ENCODE peak calls at places on chromosomes 6 and 20, in seven cellular contexts. O, F, C, Y, A, P and H are unnamed samples.
A peak's percentile ranks its signal among the peaks of the same experiment; 100 is the strongest.

GRCh38 chr6:83490177-83490576 is 22.2 kb upstream of the PRSS35 start:
- DNase-seq in F (no peak), P (no peak), O (no peak), C (no peak), Y (no peak), A (no peak), H (no peak)

GRCh38 chr6:25094726-25095125 is 159.0 kb upstream of the RIPOR2 start:
- DNase-seq in P (no peak), F (no peak), C (no peak), O (no peak), Y (no peak), A (no peak), H (no peak)

GRCh38 chr6:52981215-52981910 is 13.7 kb downstream of the GSTA4 start:
- DNase-seq in A (no peak), F (no peak), P (no peak), C (no peak), O (no peak), Y (no peak), H (no peak)

GRCh38 chr6:136501514-136501913 is 48.7 kb downstream of the MAP7 start:
- DNase-seq in Y (no peak), O (no peak), P (no peak), C (no peak), A (no peak), F (no peak), H (no peak)

GRCh38 chr20:62887147-62887859 is 25.7 kb upstream of the TCFL5 start:
- DNase-seq in C (peak; percentile 52), O (peak; percentile 97), F (no peak), A (peak; percentile 65), Y (peak; percentile 39), P (peak; percentile 30), H (peak; percentile 33)

GRCh38 chr6:31057426-31058003 is 47.2 kb downstream of the MUC22 start:
- DNase-seq in C (no peak), P (no peak), Y (peak; percentile 73), A (no peak), F (no peak), O (peak; percentile 20), H (no peak)

GRCh38 chr6:39197521-39198500 is 31.5 kb downstream of the KCNK5 start:
- DNase-seq in F (peak; percentile 50), O (no peak), Y (no peak), P (no peak), C (no peak), A (no peak), H (no peak)

GRCh38 chr20:63574156-63574828 is at the start of gene HELZ2:
- DNase-seq in P (peak; percentile 69), F (peak; percentile 63), A (peak; percentile 84), C (peak; percentile 79), O (no peak), Y (peak; percentile 58), H (peak; percentile 58)

GRCh38 chr6:127515234-127515793 is 3.8 kb downstream of the MTCL3 start:
- DNase-seq in O (no peak), P (peak; percentile 7), C (no peak), F (peak; percentile 1), Y (no peak), A (no peak), H (no peak)

GRCh38 chr6:11796819-11797218 is 18.2 kb upstream of the ADTRP start:
- DNase-seq in C (no peak), Y (no peak), O (no peak), P (no peak), A (no peak), F (no peak), H (no peak)

GRCh38 chr6:27145731-27146455 is 101.6 kb upstream of the PRSS16 start:
- DNase-seq in F (peak; percentile 75), A (peak; percentile 61), Y (peak; percentile 84), P (peak; percentile 84), O (peak; percentile 90), C (peak; percentile 43), H (peak; percentile 45)

GRCh38 chr20:10263385-10264165 is 44.9 kb downstream of the SNAP25 start:
- DNase-seq in O (no peak), F (no peak), Y (no peak), A (no peak), P (no peak), C (no peak), H (no peak)

GRCh38 chr6:16058188-16058780 is 70.6 kb upstream of the MYLIP start:
- DNase-seq in F (no peak), A (no peak), O (no peak), Y (no peak), C (no peak), P (no peak), H (no peak)

GRCh38 chr6:21885532-21886089 is 292.1 kb downstream of the SOX4 start:
- DNase-seq in C (peak; percentile 16), Y (peak; percentile 20), P (no peak), A (peak; percentile 58), F (no peak), O (peak; percentile 25), H (no peak)

GRCh38 chr20:24619212-24619611 is 149.8 kb downstream of the SYNDIG1 start:
- DNase-seq in P (no peak), O (no peak), F (no peak), C (no peak), A (no peak), Y (no peak), H (no peak)

GRCh38 chr6:43848992-43849391 is 79.0 kb downstream of the VEGFA start:
- DNase-seq in P (no peak), F (no peak), Y (no peak), O (no peak), A (no peak), C (no peak), H (no peak)

GRCh38 chr6:158861686-158862381 is 42.7 kb upstream of the EZR start:
- DNase-seq in Y (peak; percentile 44), O (no peak), A (no peak), P (no peak), C (no peak), F (no peak), H (no peak)

GRCh38 chr20:32621071-32621913 is 36.2 kb upstream of the NOL4L start:
- DNase-seq in C (no peak), O (no peak), F (no peak), P (no peak), Y (no peak), A (no peak), H (no peak)

GRCh38 chr6:170532867-170533488 is 20.1 kb downstream of the PSMB1 start:
- DNase-seq in O (no peak), F (no peak), A (no peak), P (no peak), C (no peak), Y (peak; percentile 12), H (no peak)

GRCh38 chr20:52302736-52303135 is 111.2 kb upstream of the ZFP64 start:
- DNase-seq in A (no peak), P (no peak), F (no peak), Y (no peak), O (no peak), C (no peak), H (no peak)

GRCh38 chr20:18902181-18902725 is 88.7 kb downstream of the SCP2D1 start:
- DNase-seq in C (no peak), P (no peak), O (no peak), F (no peak), A (no peak), Y (peak; percentile 48), H (no peak)

GRCh38 chr20:32289661-32290431 is 12.4 kb downstream of the KIF3B start:
- DNase-seq in O (no peak), P (no peak), F (no peak), A (no peak), C (no peak), Y (no peak), H (no peak)

GRCh38 chr6:106461084-106461483 is 100.6 kb downstream of the CRYBG1 start:
- DNase-seq in F (no peak), O (no peak), C (no peak), Y (no peak), P (no peak), A (no peak), H (no peak)

GRCh38 chr20:8082025-8082424 is 50.0 kb upstream of the PLCB1 start:
- DNase-seq in O (no peak), C (no peak), A (no peak), Y (peak; percentile 48), F (no peak), P (no peak), H (no peak)

GRCh38 chr6:70622426-70622825 is 45.3 kb upstream of the SMAP1 start:
- DNase-seq in P (no peak), A (no peak), Y (no peak), O (no peak), F (no peak), C (no peak), H (no peak)

GRCh38 chr6:161228911-161229591 is 44.8 kb downstream of the AGPAT4 start:
- DNase-seq in F (no peak), P (no peak), O (peak; percentile 91), C (no peak), A (no peak), Y (peak; percentile 70), H (no peak)

GRCh38 chr6:16721977-16722376 is 39.3 kb downstream of the ATXN1 start:
- DNase-seq in P (no peak), C (no peak), F (no peak), O (no peak), Y (no peak), A (no peak), H (no peak)

GRCh38 chr20:62472020-62472342 is 3.8 kb downstream of the GATA5 start:
- DNase-seq in Y (no peak), O (no peak), C (no peak), A (no peak), P (no peak), F (no peak), H (no peak)

GRCh38 chr6:95690328-95690727 is 113.0 kb downstream of the MANEA start:
- DNase-seq in F (no peak), A (no peak), C (no peak), Y (peak; percentile 27), O (peak; percentile 41), P (no peak), H (no peak)

GRCh38 chr6:104537185-104537584 is 322.5 kb downstream of the HACE1 start:
- DNase-seq in F (no peak), Y (peak; percentile 63), P (no peak), A (no peak), O (peak; percentile 63), C (no peak), H (no peak)

GRCh38 chr6:112253505-112253841 is 894 bp downstream of the LAMA4 start:
- DNase-seq in C (peak; percentile 23), P (no peak), O (peak; percentile 34), F (no peak), Y (peak; percentile 3), A (no peak), H (no peak)

GRCh38 chr6:137692806-137693205 is 174.3 kb upstream of the TNFAIP3 start:
- DNase-seq in C (no peak), P (no peak), O (peak; percentile 88), Y (peak; percentile 21), F (no peak), A (no peak), H (no peak)

GRCh38 chr6:137218473-137218916 is 690 bp downstream of the IFNGR1 start:
- DNase-seq in A (no peak), P (peak; percentile 63), Y (peak; percentile 60), C (no peak), O (peak; percentile 26), F (peak; percentile 65), H (peak; percentile 35)

GRCh38 chr6:31610891-31611425 is 4.1 kb upstream of the AIF1 start:
- DNase-seq in C (no peak), F (no peak), A (no peak), P (no peak), Y (no peak), O (no peak), H (no peak)